ENCODE peak calls at places on chromosomes 6 and 20, in seven cellular contexts. B is cardiac muscle cell, C is NB4, Z is BE2C, J is endodermal cell, A is cardiac fibroblast, L is AG04450. D is an unnamed sample.

GRCh38 chr6:10307476-10307875 is 107.4 kb downstream of the TFAP2A start:
- DNase-seq in C (no peak), L (no peak), A (no peak), J (peak; percentile 62), Z (no peak), B (no peak), D (no peak)

GRCh38 chr6:4091926-4092325 is 13.0 kb upstream of the FAM217A start:
- DNase-seq in B (no peak), C (no peak), A (no peak), L (no peak), Z (no peak), J (no peak), D (no peak)

GRCh38 chr20:39986231-39986904 is 702.7 kb downstream of the MAFB start:
- DNase-seq in C (no peak), L (no peak), B (peak; percentile 1), Z (peak; percentile 35), A (peak; percentile 25), J (peak; percentile 71), D (peak; percentile 58)

GRCh38 chr20:16617056-16617455 is 43.8 kb upstream of the KIF16B start:
- DNase-seq in L (no peak), B (peak; percentile 38), C (no peak), Z (no peak), A (peak; percentile 37), J (no peak), D (peak; percentile 10)

GRCh38 chr20:59135093-59135492 is 28.5 kb upstream of the ZNF831 start:
- DNase-seq in L (no peak), A (no peak), Z (no peak), C (no peak), B (no peak), J (no peak), D (no peak)

GRCh38 chr6:67909354-67909753 is 725.7 kb upstream of the ADGRB3 start:
- DNase-seq in C (no peak), J (no peak), B (no peak), Z (no peak), L (no peak), A (no peak), D (no peak)

GRCh38 chr6:41846666-41847237 is 48.4 kb downstream of the USP49 start:
- DNase-seq in L (peak; percentile 84), B (peak; percentile 98), C (peak; percentile 78), Z (peak; percentile 65), A (peak; percentile 97), J (peak; percentile 85), D (peak; percentile 96)

GRCh38 chr6:160293844-160294243 is 35.2 kb upstream of the SLC22A2 start:
- DNase-seq in J (no peak), L (no peak), B (peak; percentile 15), C (no peak), A (no peak), Z (no peak), D (no peak)

GRCh38 chr6:98844244-98845161 is 10.1 kb downstream of the POU3F2 start:
- DNase-seq in C (no peak), J (peak; percentile 65), Z (no peak), B (no peak), L (no peak), A (no peak), D (no peak)

DNA sequence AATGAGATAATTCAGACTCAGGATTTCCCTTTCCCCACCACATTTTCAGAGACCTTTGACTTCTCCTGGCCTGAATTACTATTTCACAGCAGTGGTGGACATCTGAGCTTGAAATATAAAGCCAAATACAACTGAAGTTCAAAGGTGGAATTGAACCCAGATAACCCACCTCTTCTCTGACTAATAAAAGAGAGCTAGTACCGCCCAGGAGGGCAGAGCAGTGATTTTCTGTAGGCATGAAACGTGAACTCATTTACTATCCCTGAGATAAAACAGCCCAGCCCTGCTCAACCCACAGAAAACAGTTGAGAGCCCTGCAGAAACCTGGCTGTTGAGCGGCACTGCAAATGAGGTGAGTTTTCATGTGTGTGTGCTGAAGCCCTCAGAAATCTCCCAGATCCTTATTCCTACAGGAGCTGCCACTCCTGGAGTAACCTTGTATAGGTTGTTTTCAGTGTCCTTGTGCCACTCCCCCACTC is 99.3 kb downstream of the NOL4L start:
- DNase-seq in L (no peak), J (peak; percentile 44), B (no peak), A (no peak), Z (no peak), C (no peak), D (no peak)
- H3K4me3 ChIP-seq in L (no peak overlapping the region), J (no peak overlapping the region), B (no peak overlapping the region), A (no peak overlapping the region), Z (no peak overlapping the region), C (no peak overlapping the region), D (no peak overlapping the region)

DNA sequence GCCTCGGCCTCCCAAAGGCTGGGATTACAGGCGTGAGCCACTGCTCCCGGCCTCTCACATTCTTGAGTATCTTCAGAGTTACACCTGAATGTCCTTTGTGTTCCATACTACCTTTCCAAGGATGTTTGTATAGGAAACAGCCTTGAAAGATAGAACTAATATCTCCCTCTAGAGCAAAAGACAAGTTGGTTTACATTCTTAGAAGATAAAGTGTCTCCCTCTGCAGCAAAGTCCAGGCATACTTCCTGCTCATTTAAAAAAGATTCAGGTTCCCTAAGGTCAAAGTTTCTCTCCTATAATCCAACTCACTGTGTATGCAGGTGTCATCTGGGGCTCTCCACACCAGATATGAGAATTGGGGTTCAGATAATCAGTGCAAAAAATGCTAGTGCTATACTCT is 224.4 kb downstream of the TPBG start:
- DNase-seq in C (no peak), B (no peak), Z (no peak), J (no peak), L (no peak), A (no peak), D (no peak)
- TF ChIP-seq CTCF in C (no peak), B (no peak), Z (no peak), J (peak; percentile 14), L (no peak), A (no peak), D (no peak)

GRCh38 chr6:150182460-150183078 is 39.7 kb downstream of the PPP1R14C start:
- DNase-seq in C (no peak), Z (no peak), L (no peak), J (no peak), B (no peak), A (no peak), D (no peak)
- H3K4me3 ChIP-seq in C (no peak overlapping the region), Z (no peak overlapping the region), L (no peak overlapping the region), J (no peak overlapping the region), B (no peak overlapping the region), A (no peak overlapping the region), D (no peak overlapping the region)

GRCh38 chr20:22490287-22491187 is 93.8 kb downstream of the FOXA2 start:
- DNase-seq in J (peak; percentile 89), Z (no peak), A (no peak), B (peak; percentile 1), L (no peak), C (peak; percentile 7), D (no peak)
- TF ChIP-seq CTCF in J (peak; percentile 56), Z (no peak), A (no peak), B (no peak), L (no peak), C (no peak), D (no peak)

GRCh38 chr6:15312500-15312899 is 66.6 kb downstream of the JARID2 start:
- DNase-seq in A (peak; percentile 29), L (no peak), J (no peak), C (no peak), B (peak; percentile 40), Z (peak; percentile 22), D (peak; percentile 58)
- H3K4me3 ChIP-seq in A (no peak overlapping the region), L (no peak overlapping the region), J (no peak overlapping the region), C (no peak overlapping the region), B (no peak overlapping the region), Z (no peak overlapping the region), D (no peak overlapping the region)

GRCh38 chr6:158629376-158630221 is 14.9 kb downstream of the DYNLT1 start:
- DNase-seq in B (no peak), Z (no peak), A (no peak), L (no peak), C (no peak), J (peak; percentile 86), D (no peak)
- TF ChIP-seq CTCF in B (no peak), Z (peak; percentile 13), A (no peak), L (no peak), C (no peak), J (peak; percentile 71), D (peak; percentile 27)

GRCh38 chr6:170279977-170280688 is 10.7 kb downstream of the DLL1 start:
- DNase-seq in B (peak; percentile 33), A (peak; percentile 32), C (peak; percentile 97), L (no peak), Z (peak; percentile 69), J (peak; percentile 45), D (peak; percentile 21)
- H3K4me3 ChIP-seq in B (no peak overlapping the region), A (peak overlapping the region; percentile 8), C (peak overlapping the region; percentile 77), L (peak overlapping the region; percentile 48), Z (peak overlapping the region; percentile 72), J (no peak overlapping the region), D (peak overlapping the region; percentile 37)

GRCh38 chr20:44552568-44552949 is 29.8 kb upstream of the PKIG start:
- DNase-seq in J (no peak), Z (no peak), L (no peak), B (no peak), A (no peak), C (no peak), D (no peak)
- TF ChIP-seq CTCF in J (no peak), Z (no peak), L (no peak), B (no peak), A (no peak), C (no peak), D (no peak)

DNA sequence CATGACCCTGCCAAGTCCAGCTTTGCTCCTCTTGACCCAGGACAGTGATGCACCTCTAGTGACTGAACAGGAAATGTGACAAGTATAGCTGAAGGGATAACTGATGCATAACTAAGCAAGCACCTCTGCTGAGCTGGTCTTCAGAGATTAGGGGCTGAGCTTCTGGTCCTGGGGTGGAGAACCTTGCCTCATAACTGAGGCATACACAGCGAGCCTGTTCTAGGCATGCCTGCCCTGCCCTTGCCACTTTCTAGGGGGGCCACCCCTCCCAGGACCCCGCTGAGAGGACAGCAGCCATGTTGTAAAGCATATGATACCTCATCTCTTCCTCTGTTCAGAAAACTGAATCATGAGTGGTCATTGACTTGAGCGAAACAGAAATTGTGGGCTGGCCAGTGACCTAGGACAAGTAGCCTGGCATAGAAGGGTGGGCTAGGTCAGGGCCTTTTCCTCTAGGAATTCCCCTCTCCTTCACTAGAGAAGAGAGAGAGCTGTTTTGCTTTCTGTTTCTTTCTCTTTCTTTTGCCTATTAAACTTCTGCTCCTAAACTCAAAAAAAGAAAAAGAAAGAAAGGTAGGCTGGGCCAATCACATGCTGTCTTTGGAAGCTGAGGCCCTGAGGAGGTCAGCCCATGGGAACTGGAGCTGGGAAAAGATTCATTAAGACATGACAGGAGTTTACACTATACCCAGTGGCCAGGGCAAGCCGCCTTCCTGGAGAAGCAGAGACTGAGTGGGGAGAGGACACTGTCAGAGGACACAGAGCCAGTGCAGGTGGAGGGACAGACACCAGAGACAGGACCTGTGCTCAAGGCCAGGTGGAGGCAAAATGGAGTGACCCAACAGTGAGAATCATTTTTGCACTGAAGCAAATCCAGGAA is 23.1 kb downstream of the ALDH5A1 start:
- DNase-seq in L (no peak), J (no peak), Z (no peak), A (no peak), B (no peak), C (no peak), D (no peak)
- H3K4me3 ChIP-seq in L (no peak overlapping the region), J (no peak overlapping the region), Z (no peak overlapping the region), A (no peak overlapping the region), B (no peak overlapping the region), C (no peak overlapping the region), D (no peak overlapping the region)